ENCODE peak calls at places on chromosomes 1 and 21, in four cellular contexts. C, B, V and R are unnamed samples.

GRCh38 chr1:225437710-225438437 is 10.0 kb upstream of the LBR start:
- DNase-seq in C (peak), B (no peak), V (no peak), R (no peak)

GRCh38 chr1:52164604-52165003 is 22.7 kb downstream of the ZFYVE9 start:
- DNase-seq in C (no peak), B (no peak), V (no peak), R (no peak)

GRCh38 chr1:31981976-31982375 is 31.7 kb upstream of the KHDRBS1 start:
- DNase-seq in C (no peak), B (no peak), V (no peak), R (no peak)

GRCh38 chr1:168135982-168136708 is 585 bp downstream of the GPR161 start:
- DNase-seq in C (peak), B (peak), V (no peak), R (peak)

GRCh38 chr1:55947446-55947845 is 631.9 kb downstream of the PLPP3 start:
- DNase-seq in C (no peak), B (no peak), V (no peak), R (no peak)

GRCh38 chr1:57067863-57068262 is 102.0 kb upstream of the C8B start:
- DNase-seq in C (no peak), B (peak), V (no peak), R (no peak)

GRCh38 chr1:156643266-156644092 is 1.6 kb downstream of the BCAN start:
- DNase-seq in C (no peak), B (no peak), V (peak), R (no peak)

GRCh38 chr1:30512253-30512921 is 211.0 kb downstream of the MATN1 start:
- DNase-seq in C (no peak), B (no peak), V (no peak), R (peak)

GRCh38 chr1:205236526-205236925 is 8.8 kb downstream of the TMCC2 start:
- DNase-seq in C (no peak), B (no peak), V (no peak), R (no peak)

GRCh38 chr1:30596470-30596869 is 126.9 kb downstream of the MATN1 start:
- DNase-seq in C (no peak), B (no peak), V (no peak), R (no peak)

GRCh38 chr1:206469411-206469932 is 804 bp upstream of the IKBKE start:
- DNase-seq in C (no peak), B (no peak), V (no peak), R (no peak)

GRCh38 chr1:10104844-10105243 is 72.1 kb downstream of the UBE4B start:
- DNase-seq in C (no peak), B (no peak), V (no peak), R (no peak)

GRCh38 chr1:160169553-160170399 is 18.4 kb downstream of the ATP1A4 start:
- DNase-seq in C (no peak), B (no peak), V (peak), R (no peak)

GRCh38 chr1:21929951-21930615 is 7.0 kb downstream of the HSPG2 start:
- DNase-seq in C (no peak), B (no peak), V (no peak), R (no peak)

GRCh38 chr1:11752359-11753208 is 9.4 kb upstream of the C1orf167 start:
- DNase-seq in C (peak), B (no peak), V (peak), R (no peak)

GRCh38 chr1:206704239-206704638 is 19.5 kb downstream of the MAPKAPK2 start:
- DNase-seq in C (no peak), B (no peak), V (no peak), R (no peak)

GRCh38 chr1:225504776-225505175 is 76.9 kb upstream of the LBR start:
- DNase-seq in C (no peak), B (no peak), V (no peak), R (no peak)

GRCh38 chr1:212167098-212167497 is 118.1 kb upstream of the PPP2R5A start:
- DNase-seq in C (peak), B (peak), V (peak), R (no peak)

GRCh38 chr21:42456457-42456856 is 39.6 kb downstream of the RSPH1 start:
- DNase-seq in C (no peak), B (no peak), V (peak), R (no peak)

GRCh38 chr1:223515915-223516314 is 122.7 kb downstream of the CCDC185 start:
- DNase-seq in C (no peak), B (no peak), V (no peak), R (no peak)

GRCh38 chr1:168687796-168688195 is 41.2 kb downstream of the DPT start:
- DNase-seq in C (peak), B (no peak), V (no peak), R (no peak)

GRCh38 chr1:219790834-219791615 is 137.3 kb downstream of the SLC30A10 start:
- DNase-seq in C (no peak), B (no peak), V (no peak), R (no peak)

GRCh38 chr1:24990136-24990535 is 60.1 kb upstream of the RUNX3 start:
- DNase-seq in C (no peak), B (no peak), V (no peak), R (no peak)

GRCh38 chr1:29324771-29325351 is 88.5 kb downstream of the PTPRU start:
- DNase-seq in C (peak), B (no peak), V (peak), R (no peak)

GRCh38 chr1:207903767-207904166 is 7.2 kb downstream of the CD34 start:
- DNase-seq in C (no peak), B (no peak), V (peak), R (no peak)
- TF ChIP-seq POLR2A in C (no peak), B (no peak), V (no peak), R (no peak)

GRCh38 chr1:175839678-175840669 is 96.6 kb upstream of the TNR start:
- DNase-seq in C (no peak), B (no peak), V (peak), R (no peak)
- TF ChIP-seq POLR2A in C (no peak), B (no peak), V (no peak), R (no peak)

GRCh38 chr1:185490924-185491323 is 173.9 kb upstream of the IVNS1ABP start:
- DNase-seq in C (no peak), B (no peak), V (no peak), R (no peak)

GRCh38 chr1:185497177-185497576 is 180.1 kb upstream of the IVNS1ABP start:
- DNase-seq in C (no peak), B (no peak), V (no peak), R (no peak)

GRCh38 chr1:185491604-185492003 is 174.6 kb upstream of the IVNS1ABP start:
- DNase-seq in C (no peak), B (no peak), V (no peak), R (no peak)

GRCh38 chr1:185495898-185496297 is 178.9 kb upstream of the IVNS1ABP start:
- DNase-seq in C (no peak), B (no peak), V (no peak), R (no peak)

GRCh38 chr1:185495017-185495416 is 178.0 kb upstream of the IVNS1ABP start:
- DNase-seq in C (no peak), B (no peak), V (no peak), R (no peak)
- TF ChIP-seq POLR2A in C (no peak), B (no peak), V (no peak), R (no peak)

DNA sequence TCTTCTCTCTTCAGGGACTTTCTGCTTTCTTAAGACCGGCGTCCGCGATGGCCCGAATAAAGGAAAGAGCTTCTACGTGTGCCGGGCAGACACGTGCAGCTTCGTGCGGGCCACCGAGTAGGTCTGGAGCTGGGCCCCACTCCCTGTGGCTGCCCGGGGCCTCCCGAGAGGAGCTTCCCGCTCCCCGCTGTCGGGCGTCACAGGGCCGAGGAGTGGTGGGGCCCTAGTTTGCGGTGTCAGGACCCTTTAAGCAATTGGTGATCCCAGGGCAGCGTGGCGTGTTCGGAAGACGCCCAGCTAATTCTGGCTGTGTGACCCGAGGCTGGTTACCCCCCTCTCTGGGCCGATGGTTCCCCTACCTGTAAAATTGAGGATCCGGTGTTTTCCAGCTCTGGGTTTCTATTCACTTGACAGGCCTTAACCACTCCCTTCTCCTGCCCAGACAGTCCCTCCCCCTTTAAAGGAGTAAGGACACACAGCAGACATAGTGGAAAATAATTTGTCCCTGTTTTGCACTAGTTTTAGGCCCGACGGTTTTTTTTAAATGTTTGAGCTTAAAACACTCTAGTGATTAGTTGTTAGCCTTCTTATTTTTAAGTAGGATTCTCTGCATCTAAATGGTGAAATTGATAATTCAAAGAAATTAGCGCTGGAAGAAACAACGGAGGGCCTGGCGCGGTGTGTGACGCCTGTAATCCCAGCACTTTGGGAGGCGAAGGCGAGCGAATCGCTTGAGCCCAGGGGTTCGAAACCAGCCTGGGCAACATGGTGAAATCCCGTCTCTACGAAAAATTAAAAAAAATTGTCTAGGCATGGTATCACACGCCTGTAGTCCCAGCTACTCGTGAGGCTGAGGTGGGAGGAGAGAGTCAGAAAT is 553 bp downstream of the TTF2 start:
- DNase-seq in C (peak), B (peak), V (peak), R (peak)
- TF ChIP-seq POLR2A in C (no peak), B (no peak), V (no peak), R (no peak)

GRCh38 chr1:179079113-179079761 is 2.6 kb upstream of the TOR3A start:
- DNase-seq in C (peak), B (peak), V (peak), R (no peak)
- TF ChIP-seq POLR2A in C (no peak), B (no peak), V (no peak), R (no peak)

GRCh38 chr1:63595435-63595834 is 2.2 kb downstream of the PGM1 start:
- DNase-seq in C (no peak), B (no peak), V (no peak), R (no peak)

GRCh38 chr1:63593887-63594617 is 841 bp downstream of the PGM1 start:
- DNase-seq in C (no peak), B (peak), V (peak), R (peak)

GRCh38 chr1:63590161-63590560 is 3.0 kb upstream of the PGM1 start:
- DNase-seq in C (no peak), B (peak), V (no peak), R (no peak)

GRCh38 chr1:63592536-63593302 is 492 bp upstream of the PGM1 start:
- DNase-seq in C (no peak), B (no peak), V (no peak), R (peak)

GRCh38 chr1:63593303-63593886 is at the start of gene PGM1:
- DNase-seq in C (no peak), B (peak), V (peak), R (peak)
- TF ChIP-seq POLR2A in C (no peak), B (peak), V (peak), R (peak)

GRCh38 chr1:1578371-1578940 is 3.8 kb upstream of the SSU72 start:
- DNase-seq in C (no peak), B (no peak), V (no peak), R (no peak)

GRCh38 chr1:1573843-1574720 is 581 bp downstream of the SSU72 start:
- DNase-seq in C (peak), B (peak), V (peak), R (peak)

GRCh38 chr1:1577367-1578011 is 2.8 kb upstream of the SSU72 start:
- DNase-seq in C (no peak), B (no peak), V (no peak), R (no peak)

GRCh38 chr1:1569341-1569740 is 5.3 kb downstream of the SSU72 start:
- DNase-seq in C (no peak), B (no peak), V (no peak), R (no peak)

GRCh38 chr1:1574721-1575537 is at the start of gene SSU72:
- DNase-seq in C (peak), B (peak), V (peak), R (peak)
- TF ChIP-seq POLR2A in C (peak), B (peak), V (peak), R (peak)